ENCODE peak calls at places on chromosomes 4 and X, in ten cellular contexts. S, A, F, B, J, P, L, C, Z and O are unnamed samples.

GRCh38 chr4:148425327-148426110 is 16.7 kb downstream of the NR3C2 start:
- DNase-seq in F (no peak), S (no peak), J (no peak), P (no peak), C (no peak), L (no peak), B (no peak), Z (no peak), A (no peak), O (no peak)

GRCh38 chr4:147846318-147847135 is 114.6 kb downstream of the ARHGAP10 start:
- DNase-seq in L (no peak), J (peak; percentile 15), P (no peak), S (no peak), Z (no peak), F (no peak), B (no peak), C (no peak), A (no peak), O (peak; percentile 40)

GRCh38 chr4:140637836-140638235 is 69.1 kb upstream of the UCP1 start:
- DNase-seq in P (peak; percentile 17), F (peak; percentile 62), B (no peak), L (no peak), S (no peak), J (peak; percentile 23), C (no peak), A (no peak), Z (no peak), O (no peak)

GRCh38 chr4:161762796-161763195 is 401.0 kb downstream of the FSTL5 start:
- DNase-seq in B (no peak), J (peak; percentile 71), C (no peak), A (no peak), L (no peak), Z (no peak), F (no peak), S (no peak), P (no peak), O (no peak)

GRCh38 chrX:2691543-2692220 is 587 bp downstream of the CD99 start:
- DNase-seq in F (peak; percentile 73), C (peak; percentile 71), S (no peak), J (peak; percentile 61), B (peak; percentile 52), Z (peak; percentile 76), A (no peak), P (no peak), L (no peak), O (no peak)

GRCh38 chrX:134537179-134537945 is 77.4 kb downstream of the HPRT1 start:
- DNase-seq in P (no peak), C (no peak), S (peak; percentile 52), F (peak; percentile 74), L (no peak), Z (no peak), J (peak; percentile 63), B (no peak), A (no peak), O (no peak)

GRCh38 chrX:39818071-39818470 is 279.7 kb downstream of the BCOR start:
- DNase-seq in Z (no peak), J (no peak), P (no peak), C (no peak), S (no peak), L (no peak), B (no peak), F (no peak), A (no peak), O (no peak)

GRCh38 chr4:7513731-7514130 is 79.0 kb upstream of the PSAPL1 start:
- DNase-seq in F (no peak), J (peak; percentile 5), Z (no peak), L (peak; percentile 58), P (no peak), S (no peak), A (no peak), B (no peak), C (no peak), O (no peak)

GRCh38 chr4:15040916-15041463 is 38.7 kb downstream of the CPEB2 start:
- DNase-seq in C (no peak), S (no peak), L (no peak), A (no peak), P (no peak), F (no peak), J (peak; percentile 32), Z (no peak), B (no peak), O (no peak)

GRCh38 chr4:11338990-11339782 is 89.5 kb downstream of the HS3ST1 start:
- DNase-seq in P (no peak), F (no peak), S (no peak), L (no peak), J (no peak), C (no peak), A (no peak), B (no peak), Z (no peak), O (no peak)

GRCh38 chr4:140730108-140730507 is 26.1 kb downstream of the TBC1D9 start:
- DNase-seq in L (no peak), B (no peak), A (no peak), F (no peak), P (no peak), S (no peak), Z (no peak), C (no peak), J (no peak), O (no peak)

GRCh38 chr4:94459462-94460161 is 7.9 kb downstream of the PDLIM5 start:
- DNase-seq in P (no peak), S (no peak), Z (no peak), B (no peak), C (no peak), F (no peak), A (no peak), L (no peak), J (no peak), O (no peak)

GRCh38 chrX:143788265-143788664 is 67.7 kb upstream of the SPANXN2 start:
- DNase-seq in C (no peak), J (peak; percentile 16), A (peak; percentile 2), P (no peak), F (no peak), B (no peak), L (no peak), Z (no peak), S (no peak), O (no peak)
- TF ChIP-seq CTCF in C (no peak), J (peak; percentile 33), A (peak; percentile 56), P (no peak), F (no peak), B (no peak), L (no peak), Z (no peak), S (no peak), O (no peak)

DNA sequence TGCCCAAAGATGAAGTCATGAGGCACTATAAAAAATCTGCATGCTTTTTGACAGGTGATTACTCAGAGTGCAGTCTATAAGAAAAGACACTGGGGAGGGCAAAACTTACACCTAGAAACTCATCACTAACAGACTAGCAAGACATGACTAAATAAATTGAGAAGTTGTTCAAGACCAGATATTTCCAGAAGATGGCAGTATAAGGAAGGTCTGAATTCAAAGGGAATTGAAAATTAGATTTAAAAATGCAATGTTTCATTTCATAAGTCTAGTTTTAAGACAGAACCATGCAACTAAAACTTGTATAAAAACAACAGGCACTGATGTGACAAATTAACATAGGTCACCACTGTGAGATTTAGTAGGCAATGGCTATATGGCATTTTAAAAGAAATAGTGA is 232.5 kb upstream of the POF1B start:
- DNase-seq in A (no peak), L (no peak), F (no peak), J (peak; percentile 24), C (no peak), S (no peak), B (no peak), P (no peak), Z (no peak), O (no peak)
- TF ChIP-seq CTCF in A (peak; percentile 37), L (peak; percentile 46), F (no peak), J (peak; percentile 7), C (no peak), S (no peak), B (peak; percentile 39), P (no peak), Z (no peak), O (no peak)

GRCh38 chr4:2963185-2964076 is at the start of the genes GRK4 and NOP14:
- DNase-seq in F (peak; percentile 98), S (peak; percentile 98), A (peak; percentile 69), B (peak; percentile 96), C (peak; percentile 97), P (peak; percentile 97), J (peak; percentile 98), L (peak; percentile 98), Z (peak; percentile 99), O (peak; percentile 94)

GRCh38 chr4:2964077-2964471 is 703 bp downstream of the GRK4 start:
- DNase-seq in B (no peak), J (no peak), C (no peak), A (no peak), S (no peak), L (no peak), Z (no peak), F (no peak), P (no peak), O (no peak)

GRCh38 chr4:2961411-2962098 is 1.7 kb downstream of the NOP14 start:
- DNase-seq in C (no peak), Z (no peak), P (no peak), J (no peak), A (no peak), B (no peak), L (no peak), S (no peak), F (no peak), O (no peak)

GRCh38 chr4:2962614-2963184 is 507 bp downstream of the NOP14 start:
- DNase-seq in P (no peak), Z (no peak), B (no peak), J (peak; percentile 54), L (peak; percentile 35), F (peak; percentile 49), C (no peak), S (peak; percentile 82), A (no peak), O (no peak)

GRCh38 chr4:2962099-2962455 is 1.1 kb downstream of the NOP14 start:
- DNase-seq in A (no peak), S (no peak), Z (no peak), F (no peak), B (no peak), L (no peak), P (no peak), J (no peak), C (no peak), O (no peak)
- TF ChIP-seq CTCF in A (no peak), S (no peak), Z (no peak), F (no peak), B (no peak), L (no peak), P (no peak), J (peak; percentile 1), C (no peak), O (peak; percentile 13)

DNA sequence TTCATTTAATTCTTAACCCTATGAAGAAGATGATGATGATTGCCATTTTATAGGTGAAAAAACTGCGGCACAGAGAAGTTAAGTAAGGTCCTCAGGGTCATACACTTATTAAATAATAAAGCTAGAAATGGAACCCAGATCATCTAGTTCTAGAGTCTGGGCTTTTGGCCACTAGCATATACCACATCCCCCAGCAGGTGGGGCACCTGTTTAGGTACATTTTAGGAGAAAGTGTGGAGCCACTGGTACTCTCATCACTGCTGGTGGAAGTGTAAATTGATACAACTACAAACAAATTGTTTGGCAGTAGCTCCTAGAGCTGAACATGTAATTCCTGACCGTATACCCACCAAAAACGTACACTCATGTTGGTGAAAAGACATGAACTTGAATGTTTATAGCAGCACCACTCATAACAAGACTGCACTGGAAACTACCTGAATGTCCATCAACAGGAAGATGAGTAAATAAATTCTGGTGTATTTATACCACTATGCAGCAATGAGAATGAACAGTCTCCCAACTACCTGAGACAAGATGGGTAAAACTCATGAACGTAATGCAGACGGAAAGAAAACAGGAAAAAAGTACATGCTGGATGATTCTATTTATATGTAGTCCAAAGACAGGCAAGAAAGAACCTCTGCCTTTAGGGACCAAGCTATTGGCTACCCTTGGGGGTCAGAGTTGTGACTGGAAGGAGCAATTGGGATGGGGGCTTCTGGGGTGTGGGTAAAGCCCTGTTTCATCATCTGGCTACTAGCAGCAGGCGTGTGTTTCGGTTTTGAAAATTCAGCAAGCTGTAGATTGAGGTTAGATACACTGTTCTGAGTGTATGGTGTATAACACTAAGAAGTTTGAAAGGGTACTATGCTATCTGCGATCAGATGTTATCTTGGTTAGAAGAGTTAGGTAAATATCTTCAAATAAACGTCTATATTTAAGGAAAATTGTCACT is 72.3 kb upstream of the ADGRG2 start:
- DNase-seq in C (no peak), Z (no peak), L (no peak), F (no peak), J (no peak), A (no peak), S (no peak), P (no peak), B (no peak), O (no peak)
- TF ChIP-seq CTCF in C (no peak), Z (no peak), L (no peak), F (no peak), J (no peak), A (no peak), S (no peak), P (no peak), B (no peak), O (no peak)